ENCODE peak calls at places on chromosomes 2 and 18, in seven cellular contexts. One of them, this sample, is unnamed.

GRCh38 chr2:21067863-21068537 is 24.1 kb upstream of the APOB start:
- DNase-seq in activated CD4-positive, alpha-beta T cell treated with anti-CD3 and anti-CD28 coated beads, Interleukin-2, amount 10 ng/mL, durations not matched to agents 7 days and 5 days: no peak
- DNase-seq in EL: no peak
- DNase-seq in WTC11: no peak
- DNase-seq in H54: no peak
- DNase-seq in stimulated activated CD4-positive, alpha-beta T cell treated with anti-CD3 and anti-CD28 coated beads, Interleukin-2, amount 100 ng/mL, for 24 hours: no peak
- DNase-seq in right cardiac atrium: no peak
- DNase-seq in this sample: no peak

GRCh38 chr2:130241041-130241707 is 42.9 kb upstream of the TUBA3E start:
- DNase-seq in activated CD4-positive, alpha-beta T cell treated with anti-CD3 and anti-CD28 coated beads, Interleukin-2, amount 10 ng/mL, durations not matched to agents 7 days and 5 days: no peak
- DNase-seq in stimulated activated CD4-positive, alpha-beta T cell treated with anti-CD3 and anti-CD28 coated beads, Interleukin-2, amount 100 ng/mL, for 24 hours: no peak
- DNase-seq in WTC11: no peak
- DNase-seq in EL: peak
- DNase-seq in right cardiac atrium: no peak
- DNase-seq in H54: peak
- DNase-seq in this sample: no peak

GRCh38 chr2:81436256-81436655 is 1131.7 kb upstream of the LRRTM1 start:
- DNase-seq in stimulated activated CD4-positive, alpha-beta T cell treated with anti-CD3 and anti-CD28 coated beads, Interleukin-2, amount 100 ng/mL, for 24 hours: no peak
- DNase-seq in EL: no peak
- DNase-seq in activated CD4-positive, alpha-beta T cell treated with anti-CD3 and anti-CD28 coated beads, Interleukin-2, amount 10 ng/mL, durations not matched to agents 7 days and 5 days: no peak
- DNase-seq in H54: no peak
- DNase-seq in WTC11: no peak
- DNase-seq in right cardiac atrium: no peak
- DNase-seq in this sample: no peak

GRCh38 chr18:77133051-77133919 is 702 bp upstream of the MBP start:
- DNase-seq in activated CD4-positive, alpha-beta T cell treated with anti-CD3 and anti-CD28 coated beads, Interleukin-2, amount 10 ng/mL, durations not matched to agents 7 days and 5 days: peak
- DNase-seq in right cardiac atrium: peak
- DNase-seq in H54: no peak
- DNase-seq in EL: no peak
- DNase-seq in WTC11: peak
- DNase-seq in stimulated activated CD4-positive, alpha-beta T cell treated with anti-CD3 and anti-CD28 coated beads, Interleukin-2, amount 100 ng/mL, for 24 hours: no peak
- DNase-seq in this sample: no peak

GRCh38 chr2:236012155-236012554 is 156.0 kb downstream of the GBX2 start:
- DNase-seq in H54: no peak
- DNase-seq in right cardiac atrium: no peak
- DNase-seq in EL: no peak
- DNase-seq in WTC11: no peak
- DNase-seq in activated CD4-positive, alpha-beta T cell treated with anti-CD3 and anti-CD28 coated beads, Interleukin-2, amount 10 ng/mL, durations not matched to agents 7 days and 5 days: no peak
- DNase-seq in stimulated activated CD4-positive, alpha-beta T cell treated with anti-CD3 and anti-CD28 coated beads, Interleukin-2, amount 100 ng/mL, for 24 hours: no peak
- DNase-seq in this sample: peak

GRCh38 chr2:45256867-45257641 is 247.8 kb upstream of the SIX2 start:
- DNase-seq in activated CD4-positive, alpha-beta T cell treated with anti-CD3 and anti-CD28 coated beads, Interleukin-2, amount 10 ng/mL, durations not matched to agents 7 days and 5 days: no peak
- DNase-seq in EL: no peak
- DNase-seq in WTC11: peak
- DNase-seq in stimulated activated CD4-positive, alpha-beta T cell treated with anti-CD3 and anti-CD28 coated beads, Interleukin-2, amount 100 ng/mL, for 24 hours: no peak
- DNase-seq in right cardiac atrium: peak
- DNase-seq in H54: no peak
- DNase-seq in this sample: no peak

GRCh38 chr2:16330571-16331351 is 334.9 kb downstream of the CYRIA start:
- DNase-seq in EL: no peak
- DNase-seq in activated CD4-positive, alpha-beta T cell treated with anti-CD3 and anti-CD28 coated beads, Interleukin-2, amount 10 ng/mL, durations not matched to agents 7 days and 5 days: no peak
- DNase-seq in right cardiac atrium: peak
- DNase-seq in H54: no peak
- DNase-seq in stimulated activated CD4-positive, alpha-beta T cell treated with anti-CD3 and anti-CD28 coated beads, Interleukin-2, amount 100 ng/mL, for 24 hours: no peak
- DNase-seq in WTC11: peak
- DNase-seq in this sample: no peak

GRCh38 chr18:69819460-69819859 is 128.2 kb downstream of the CD226 start:
- DNase-seq in EL: no peak
- DNase-seq in H54: no peak
- DNase-seq in WTC11: no peak
- DNase-seq in stimulated activated CD4-positive, alpha-beta T cell treated with anti-CD3 and anti-CD28 coated beads, Interleukin-2, amount 100 ng/mL, for 24 hours: no peak
- DNase-seq in right cardiac atrium: no peak
- DNase-seq in activated CD4-positive, alpha-beta T cell treated with anti-CD3 and anti-CD28 coated beads, Interleukin-2, amount 10 ng/mL, durations not matched to agents 7 days and 5 days: no peak
- DNase-seq in this sample: no peak